ENCODE peak calls at places on chromosomes 16 and 17, in four cellular contexts. Y is esophagus muscularis mucosa, P is transverse colon, W is sigmoid colon. B is an unnamed sample.

GRCh38 chr17:17035920-17036319 is 6.3 kb upstream of the MPRIP start:
- DNase-seq in Y (no peak), P (no peak), W (no peak), B (no peak)

GRCh38 chr17:78822552-78822951 is 18.1 kb downstream of the USP36 start:
- DNase-seq in Y (no peak), P (no peak), W (no peak), B (no peak)

GRCh38 chr16:81061307-81061640 is 15.8 kb downstream of the C16orf46 start:
- DNase-seq in Y (no peak), P (no peak), W (no peak), B (no peak)

GRCh38 chr16:3461120-3461519 is 17.6 kb downstream of the NAA60 start:
- DNase-seq in Y (no peak), P (no peak), W (no peak), B (no peak)

GRCh38 chr17:81261096-81261495 is 22.0 kb downstream of the NDUFAF8 start:
- DNase-seq in Y (no peak), P (no peak), W (no peak), B (no peak)

GRCh38 chr17:6862822-6863221 is 31.3 kb upstream of the TEKT1 start:
- DNase-seq in Y (no peak), P (no peak), W (no peak), B (no peak)

GRCh38 chr16:82379601-82380000 is 209.6 kb upstream of the MPHOSPH6 start:
- DNase-seq in Y (no peak), P (no peak), W (no peak), B (no peak)

GRCh38 chr17:69117855-69118758 is 23.6 kb downstream of the ABCA6 start:
- DNase-seq in Y (no peak), P (no peak), W (no peak), B (no peak)

GRCh38 chr16:58329147-58329546 is 34.3 kb upstream of the PRSS54 start:
- DNase-seq in Y (no peak), P (no peak), W (no peak), B (no peak)

GRCh38 chr17:78258323-78259229 is 27.1 kb downstream of the TMEM235 start:
- DNase-seq in Y (no peak), P (no peak), W (no peak), B (no peak)

GRCh38 chr16:3065069-3065741 is at the start of gene IL32:
- DNase-seq in Y (no peak), P (peak; percentile 89), W (peak; percentile 90), B (no peak)

GRCh38 chr17:11940904-11941303 is 56.4 kb downstream of the ZNF18 start:
- DNase-seq in Y (no peak), P (no peak), W (no peak), B (no peak)

GRCh38 chr17:50868594-50868993 is 2.4 kb upstream of the TOB1 start:
- DNase-seq in Y (no peak), P (no peak), W (no peak), B (no peak)

GRCh38 chr17:78890111-78890897 is 12.7 kb downstream of the CEP295NL start:
- DNase-seq in Y (no peak), P (peak; percentile 75), W (peak; percentile 80), B (no peak)

GRCh38 chr17:48413613-48414405 is 16.2 kb downstream of the SKAP1 start:
- DNase-seq in Y (no peak), P (no peak), W (no peak), B (no peak)

GRCh38 chr17:16820161-16820877 is 130.3 kb downstream of the CCDC144A start:
- DNase-seq in Y (no peak), P (peak; percentile 15), W (no peak), B (no peak)

GRCh38 chr16:85086347-85087291 is 25.7 kb downstream of the CIBAR2 start:
- DNase-seq in Y (no peak), P (peak; percentile 77), W (peak; percentile 83), B (no peak)

GRCh38 chr17:59838196-59838911 is 54.4 kb downstream of the TUBD1 start:
- DNase-seq in Y (no peak), P (no peak), W (peak; percentile 57), B (no peak)

GRCh38 chr16:73329363-73330306 is 281.7 kb upstream of the ZFHX3 start:
- DNase-seq in Y (no peak), P (peak; percentile 10), W (no peak), B (no peak)

GRCh38 chr17:58338907-58339774 is 10.5 kb upstream of the TSPOAP1 start:
- DNase-seq in Y (no peak), P (peak; percentile 72), W (peak; percentile 80), B (peak; percentile 79)

GRCh38 chr17:1792495-1793446 is 30.9 kb downstream of the SERPINF1 start:
- DNase-seq in Y (no peak), P (no peak), W (no peak), B (no peak)

GRCh38 chr16:24289301-24289700 is 33.2 kb downstream of the CACNG3 start:
- DNase-seq in Y (no peak), P (no peak), W (no peak), B (no peak)

GRCh38 chr16:1665829-1666228 is 12.2 kb upstream of the JPT2 start:
- DNase-seq in Y (no peak), P (no peak), W (no peak), B (no peak)

GRCh38 chr17:82217530-82218204 is 5.0 kb upstream of the CCDC57 start:
- DNase-seq in Y (no peak), P (peak; percentile 62), W (peak; percentile 83), B (peak; percentile 72)

GRCh38 chr16:89489731-89490385 is 503 bp downstream of the ANKRD11 start:
- DNase-seq in Y (no peak), P (no peak), W (no peak), B (no peak)

GRCh38 chr16:89491974-89492687 is 1.8 kb upstream of the ANKRD11 start:
- DNase-seq in Y (no peak), P (no peak), W (no peak), B (no peak)

GRCh38 chr16:89491238-89491869 is 993 bp upstream of the ANKRD11 start:
- DNase-seq in Y (no peak), P (no peak), W (no peak), B (no peak)

GRCh38 chr16:89490386-89491237 is at the start of gene ANKRD11:
- DNase-seq in Y (peak; percentile 100), P (peak; percentile 99), W (peak; percentile 100), B (peak; percentile 100)

DNA sequence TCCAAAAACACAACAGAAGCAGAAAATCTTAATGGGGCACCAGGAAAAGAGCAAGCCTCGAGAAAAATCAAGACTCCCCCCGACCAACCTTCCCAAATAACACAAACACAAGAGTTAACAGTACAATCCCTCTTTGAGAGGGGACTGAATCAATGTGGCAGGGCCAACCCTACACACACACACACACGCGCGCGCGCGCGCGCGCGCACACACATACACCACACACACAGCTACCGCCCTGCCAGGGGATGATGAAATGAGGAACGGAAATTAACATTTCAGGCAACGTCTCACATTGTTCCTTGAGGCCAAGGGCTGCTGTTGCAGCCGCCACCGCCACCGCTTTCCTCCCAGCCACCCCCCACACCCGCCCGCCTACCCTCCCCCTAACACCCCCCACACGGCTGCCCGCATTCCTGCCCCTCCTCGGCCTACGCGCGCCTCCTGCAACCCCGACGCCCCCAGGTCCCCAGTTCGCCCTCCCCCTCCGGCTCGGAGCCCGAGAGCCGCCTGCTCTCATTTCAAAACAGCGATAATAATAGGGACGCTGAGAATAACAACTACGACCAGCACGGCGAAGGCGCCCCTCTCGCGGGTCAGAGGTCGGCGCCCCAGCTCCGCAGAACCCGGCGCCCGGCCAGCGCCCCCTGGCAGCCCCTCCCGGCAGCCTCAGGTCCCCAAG is 1.2 kb downstream of the ANKRD11 start:
- DNase-seq in Y (peak; percentile 98), P (peak; percentile 88), W (peak; percentile 95), B (peak; percentile 94)
- TF ChIP-seq EP300 in Y (no peak), P (no peak), W (no peak), B (no peak)

GRCh38 chr17:19978803-19979202 is 1.2 kb upstream of the AKAP10 start:
- DNase-seq in Y (no peak), P (no peak), W (no peak), B (no peak)

GRCh38 chr17:19978206-19978802 is 676 bp upstream of the AKAP10 start:
- DNase-seq in Y (no peak), P (no peak), W (no peak), B (no peak)

GRCh38 chr17:19979917-19980770 is 2.5 kb upstream of the AKAP10 start:
- DNase-seq in Y (no peak), P (peak; percentile 13), W (no peak), B (no peak)

GRCh38 chr17:19975601-19976000 is 2.0 kb downstream of the AKAP10 start:
- DNase-seq in Y (no peak), P (no peak), W (no peak), B (no peak)

GRCh38 chr17:19977360-19978205 is at the start of gene AKAP10:
- DNase-seq in Y (peak; percentile 98), P (peak; percentile 96), W (peak; percentile 95), B (peak; percentile 97)
- TF ChIP-seq EP300 in Y (no peak), P (no peak), W (peak; percentile 37), B (no peak)

GRCh38 chr16:66568355-66568754 is 2.1 kb downstream of the CMTM1 start:
- DNase-seq in Y (no peak), P (no peak), W (no peak), B (no peak)

GRCh38 chr16:66569131-66569530 is 2.9 kb downstream of the CMTM1 start:
- DNase-seq in Y (no peak), P (no peak), W (no peak), B (no peak)

GRCh38 chr16:66566051-66566901 is at the start of gene CMTM1:
- DNase-seq in Y (no peak), P (no peak), W (no peak), B (no peak)

GRCh38 chr16:66572356-66572755 is 6.1 kb downstream of the CMTM1 start:
- DNase-seq in Y (no peak), P (no peak), W (no peak), B (no peak)

GRCh38 chr16:66569827-66570405 is 3.7 kb downstream of the CMTM1 start:
- DNase-seq in Y (no peak), P (no peak), W (no peak), B (no peak)
- TF ChIP-seq EP300 in Y (no peak), P (no peak), W (no peak), B (no peak)

GRCh38 chr17:3558603-3559269 is 1.1 kb upstream of the TRPV3 start:
- DNase-seq in Y (no peak), P (peak; percentile 85), W (no peak), B (no peak)
- TF ChIP-seq EP300 in Y (no peak), P (no peak), W (no peak), B (no peak)

DNA sequence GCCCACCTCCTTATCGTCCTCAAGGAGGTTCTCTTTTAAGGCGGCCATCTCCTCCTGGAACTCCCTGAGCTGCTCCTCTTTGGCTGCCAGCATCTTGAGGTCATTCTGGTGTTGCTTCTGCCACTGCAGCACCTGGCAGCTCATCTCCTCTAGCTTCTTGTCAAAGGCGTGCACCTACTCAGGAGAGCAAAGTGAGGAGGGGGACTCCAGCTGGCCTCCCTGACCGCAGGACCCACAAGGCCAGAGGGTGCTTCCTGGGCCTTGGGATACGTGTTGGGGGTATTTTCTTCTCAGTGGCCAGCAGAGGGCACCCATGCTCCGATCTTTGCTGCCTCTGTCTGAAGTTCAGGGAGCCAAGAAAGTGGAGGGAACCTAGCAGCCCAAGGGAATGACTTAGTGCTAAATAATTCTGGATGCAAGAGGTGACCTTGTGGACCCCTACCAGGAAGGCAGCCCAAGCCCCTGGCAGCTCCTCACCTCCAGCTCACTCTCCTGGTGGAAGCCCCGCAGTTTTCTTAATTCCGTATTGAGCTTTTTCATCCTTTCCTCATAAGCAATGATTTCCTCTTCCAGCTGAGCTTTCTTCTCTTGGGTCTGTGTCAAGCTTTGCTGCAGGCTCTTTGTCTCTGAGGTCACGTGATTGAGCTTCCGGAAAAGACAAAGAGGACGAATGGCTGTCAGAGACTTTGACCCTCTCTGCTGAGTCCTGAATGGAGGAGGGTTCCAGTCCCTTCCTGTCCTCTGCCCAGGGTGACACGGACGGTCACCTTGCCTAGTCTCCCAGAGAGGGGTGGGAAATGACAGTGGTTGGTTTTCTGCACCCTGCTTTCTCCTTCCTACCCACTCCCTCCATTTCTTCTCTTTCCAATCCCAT is 31.4 kb downstream of the DHX38 start:
- DNase-seq in Y (no peak), P (peak; percentile 80), W (peak; percentile 81), B (peak; percentile 78)
- TF ChIP-seq EP300 in Y (no peak), P (no peak), W (no peak), B (no peak)

B was measured in suprapubic skin.